ENCODE peak calls at places on chromosomes 11 and 22, in five cellular contexts. I is stimulated activated CD4-positive, alpha-beta T cell treated with anti-CD3 and anti-CD28 coated beads, Interleukin-15, amount 100 ng/mL, for 1 hour; D is activated naive CD8-positive, alpha-beta T cell treated with anti-CD3 and anti-CD28 coated beads for 36 hours; Z is NT2/D1; R is HT1080. W is an unnamed sample.

GRCh38 chr11:18705651-18706281 is 7.2 kb downstream of the TMEM86A start:
- DNase-seq in Z (no peak), I (no peak), R (no peak), D (peak; percentile 26), W (no peak)

GRCh38 chr22:37036655-37037377 is 14.7 kb upstream of the KCTD17 start:
- DNase-seq in R (no peak), D (no peak), I (no peak), Z (no peak), W (no peak)

GRCh38 chr22:22893891-22894739 is 6.5 kb downstream of the IGLL5 start:
- DNase-seq in R (no peak), I (no peak), Z (no peak), D (no peak), W (peak; percentile 11)

GRCh38 chr11:3136542-3137455 is 28.3 kb downstream of the OSBPL5 start:
- DNase-seq in Z (no peak), D (no peak), I (no peak), R (no peak), W (no peak)

GRCh38 chr11:46307785-46308341 is 30.4 kb downstream of the CREB3L1 start:
- DNase-seq in I (no peak), R (no peak), D (no peak), Z (no peak), W (peak; percentile 85)

GRCh38 chr11:20161230-20161918 is 1.1 kb upstream of the DBX1 start:
- DNase-seq in R (no peak), I (no peak), D (no peak), Z (peak; percentile 56), W (no peak)

GRCh38 chr22:20441631-20442484 is 4.2 kb upstream of the SCARF2 start:
- DNase-seq in R (no peak), Z (no peak), D (no peak), I (no peak), W (no peak)

GRCh38 chr11:571802-572185 is 4.5 kb upstream of the PHRF1 start:
- DNase-seq in D (no peak), R (no peak), Z (no peak), I (no peak), W (no peak)

GRCh38 chr11:125425601-125426000 is 70.5 kb downstream of the FEZ1 start:
- DNase-seq in D (no peak), I (no peak), Z (no peak), R (no peak), W (no peak)

W was measured in DND-41.